ENCODE peak calls at places on chromosomes 1 and 21, in six cellular contexts. One of them, this sample, is unnamed.

GRCh38 chr1:108114026-108114599 is 86.0 kb downstream of the SLC25A24 start:
- DNase-seq in IMR-90: no peak
- DNase-seq in H1: no peak
- DNase-seq in H9: no peak
- DNase-seq in mesenchymal stem cell: no peak
- DNase-seq in neuronal stem cell: no peak
- DNase-seq in this sample: peak; percentile 60

GRCh38 chr1:40822890-40823289 is 39.3 kb downstream of the CITED4 start:
- DNase-seq in mesenchymal stem cell: no peak
- DNase-seq in neuronal stem cell: no peak
- DNase-seq in H1: no peak
- DNase-seq in H9: no peak
- DNase-seq in IMR-90: no peak
- DNase-seq in this sample: no peak

GRCh38 chr1:186440584-186440983 is 20.3 kb downstream of the PDC start:
- DNase-seq in neuronal stem cell: no peak
- DNase-seq in H9: no peak
- DNase-seq in IMR-90: peak; percentile 37
- DNase-seq in H1: no peak
- DNase-seq in mesenchymal stem cell: peak; percentile 13
- DNase-seq in this sample: peak; percentile 20

GRCh38 chr1:52348704-52349301 is 17.2 kb downstream of the CC2D1B start:
- DNase-seq in neuronal stem cell: no peak
- DNase-seq in mesenchymal stem cell: peak; percentile 61
- DNase-seq in H1: peak; percentile 51
- DNase-seq in IMR-90: peak; percentile 44
- DNase-seq in H9: peak; percentile 81
- DNase-seq in this sample: peak; percentile 75

GRCh38 chr1:178232949-178233348 is 139.0 kb downstream of the RASAL2 start:
- DNase-seq in neuronal stem cell: no peak
- DNase-seq in IMR-90: peak; percentile 62
- DNase-seq in H9: no peak
- DNase-seq in H1: no peak
- DNase-seq in mesenchymal stem cell: peak; percentile 43
- DNase-seq in this sample: no peak

GRCh38 chr1:19416919-19417441 is 68.4 kb downstream of the CAPZB start:
- DNase-seq in H1: no peak
- DNase-seq in IMR-90: no peak
- DNase-seq in neuronal stem cell: no peak
- DNase-seq in H9: no peak
- DNase-seq in mesenchymal stem cell: no peak
- DNase-seq in this sample: no peak

GRCh38 chr1:66553846-66554245 is 19.9 kb downstream of the SGIP1 start:
- DNase-seq in H9: no peak
- DNase-seq in mesenchymal stem cell: peak; percentile 90
- DNase-seq in H1: no peak
- DNase-seq in IMR-90: peak; percentile 81
- DNase-seq in neuronal stem cell: no peak
- DNase-seq in this sample: no peak

GRCh38 chr1:34164510-34165381 is at the start of gene CSMD2:
- DNase-seq in H1: no peak
- DNase-seq in mesenchymal stem cell: peak; percentile 1
- DNase-seq in H9: peak; percentile 68
- DNase-seq in IMR-90: peak; percentile 23
- DNase-seq in neuronal stem cell: peak; percentile 63
- DNase-seq in this sample: peak; percentile 85

GRCh38 chr1:93989601-93990000 is 80.4 kb upstream of the GCLM start:
- DNase-seq in IMR-90: no peak
- DNase-seq in H1: no peak
- DNase-seq in neuronal stem cell: no peak
- DNase-seq in mesenchymal stem cell: no peak
- DNase-seq in H9: no peak
- DNase-seq in this sample: no peak

DNA sequence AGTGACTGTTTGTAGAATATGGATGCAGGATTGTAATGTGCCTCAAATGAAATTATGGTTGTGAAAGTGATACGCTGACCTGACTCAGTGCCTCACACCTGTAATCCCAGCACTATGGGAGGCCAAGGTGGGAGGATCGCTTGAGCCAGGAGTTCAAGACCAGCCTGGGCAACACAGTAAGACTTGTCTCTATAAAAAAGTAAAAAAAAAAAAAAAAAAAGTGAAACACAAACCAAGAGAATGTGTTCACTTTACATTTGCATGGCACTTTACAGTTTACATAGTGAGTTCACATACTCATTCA is 2.0 kb downstream of the CAPN2 start:
- DNase-seq in IMR-90: no peak
- DNase-seq in neuronal stem cell: no peak
- DNase-seq in mesenchymal stem cell: no peak
- DNase-seq in H1: no peak
- DNase-seq in H9: no peak
- DNase-seq in this sample: no peak
- H2BK15ac ChIP-seq in IMR-90: peak overlapping the region; percentile 87
- H2BK15ac ChIP-seq in neuronal stem cell: no peak overlapping the region
- H2BK15ac ChIP-seq in mesenchymal stem cell: no peak overlapping the region
- H2BK15ac ChIP-seq in H1: no peak overlapping the region
- H2BK15ac ChIP-seq in H9: no peak overlapping the region
- H2BK15ac ChIP-seq in this sample: no peak overlapping the region

GRCh38 chr21:46356494-46357334 is 32.8 kb downstream of the PCNT start:
- DNase-seq in mesenchymal stem cell: no peak
- DNase-seq in IMR-90: no peak
- DNase-seq in H9: no peak
- DNase-seq in H1: no peak
- DNase-seq in neuronal stem cell: no peak
- DNase-seq in this sample: no peak

GRCh38 chr21:46356005-46356338 is 32.0 kb downstream of the PCNT start:
- DNase-seq in H1: no peak
- DNase-seq in H9: no peak
- DNase-seq in mesenchymal stem cell: no peak
- DNase-seq in IMR-90: no peak
- DNase-seq in neuronal stem cell: no peak
- DNase-seq in this sample: no peak

GRCh38 chr21:46357684-46358425 is 33.9 kb downstream of the PCNT start:
- DNase-seq in H9: no peak
- DNase-seq in mesenchymal stem cell: no peak
- DNase-seq in IMR-90: no peak
- DNase-seq in H1: no peak
- DNase-seq in neuronal stem cell: no peak
- DNase-seq in this sample: no peak

GRCh38 chr21:46355161-46356004 is 31.4 kb downstream of the PCNT start:
- DNase-seq in mesenchymal stem cell: no peak
- DNase-seq in H9: no peak
- DNase-seq in H1: no peak
- DNase-seq in neuronal stem cell: no peak
- DNase-seq in IMR-90: no peak
- DNase-seq in this sample: no peak

GRCh38 chr21:46357335-46357604 is 33.3 kb downstream of the PCNT start:
- DNase-seq in mesenchymal stem cell: no peak
- DNase-seq in neuronal stem cell: no peak
- DNase-seq in H9: no peak
- DNase-seq in IMR-90: no peak
- DNase-seq in H1: no peak
- DNase-seq in this sample: no peak
- H2BK15ac ChIP-seq in mesenchymal stem cell: no peak overlapping the region
- H2BK15ac ChIP-seq in neuronal stem cell: no peak overlapping the region
- H2BK15ac ChIP-seq in H9: no peak overlapping the region
- H2BK15ac ChIP-seq in IMR-90: no peak overlapping the region
- H2BK15ac ChIP-seq in H1: no peak overlapping the region
- H2BK15ac ChIP-seq in this sample: no peak overlapping the region

GRCh38 chr1:216766633-216767325 is 43.5 kb upstream of the ESRRG start:
- DNase-seq in IMR-90: no peak
- DNase-seq in neuronal stem cell: no peak
- DNase-seq in H1: no peak
- DNase-seq in mesenchymal stem cell: no peak
- DNase-seq in H9: no peak
- DNase-seq in this sample: no peak
- H2BK15ac ChIP-seq in IMR-90: no peak overlapping the region
- H2BK15ac ChIP-seq in neuronal stem cell: no peak overlapping the region
- H2BK15ac ChIP-seq in H1: no peak overlapping the region
- H2BK15ac ChIP-seq in mesenchymal stem cell: no peak overlapping the region
- H2BK15ac ChIP-seq in H9: no peak overlapping the region
- H2BK15ac ChIP-seq in this sample: no peak overlapping the region

GRCh38 chr1:29272171-29272907 is 36.0 kb downstream of the PTPRU start:
- DNase-seq in mesenchymal stem cell: no peak
- DNase-seq in H1: no peak
- DNase-seq in IMR-90: no peak
- DNase-seq in neuronal stem cell: no peak
- DNase-seq in H9: no peak
- DNase-seq in this sample: no peak

GRCh38 chr1:29279406-29279805 is 43.1 kb downstream of the PTPRU start:
- DNase-seq in mesenchymal stem cell: no peak
- DNase-seq in IMR-90: no peak
- DNase-seq in neuronal stem cell: no peak
- DNase-seq in H1: no peak
- DNase-seq in H9: no peak
- DNase-seq in this sample: no peak

GRCh38 chr1:29270881-29271390 is 34.6 kb downstream of the PTPRU start:
- DNase-seq in H1: no peak
- DNase-seq in IMR-90: no peak
- DNase-seq in mesenchymal stem cell: no peak
- DNase-seq in H9: no peak
- DNase-seq in neuronal stem cell: no peak
- DNase-seq in this sample: no peak

GRCh38 chr1:29271724-29272123 is 35.4 kb downstream of the PTPRU start:
- DNase-seq in mesenchymal stem cell: peak; percentile 52
- DNase-seq in H1: peak; percentile 73
- DNase-seq in H9: peak; percentile 89
- DNase-seq in IMR-90: peak; percentile 65
- DNase-seq in neuronal stem cell: peak; percentile 65
- DNase-seq in this sample: peak; percentile 97

DNA sequence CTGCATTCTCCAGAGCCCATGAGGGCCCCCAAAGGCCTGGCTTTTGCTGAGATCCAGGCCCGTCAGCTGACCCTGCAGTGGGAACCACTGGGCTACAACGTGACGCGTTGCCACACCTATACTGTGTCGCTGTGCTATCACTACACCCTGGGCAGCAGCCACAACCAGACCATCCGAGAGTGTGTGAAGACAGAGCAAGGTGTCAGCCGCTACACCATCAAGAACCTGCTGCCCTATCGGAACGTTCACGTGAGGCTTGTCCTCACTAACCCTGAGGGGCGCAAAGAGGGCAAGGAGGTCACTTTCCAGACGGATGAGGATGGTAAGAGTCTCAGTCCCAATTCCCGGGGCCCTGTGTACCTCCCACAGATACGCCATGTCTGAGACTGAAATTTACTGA is 39.1 kb downstream of the PTPRU start:
- DNase-seq in H1: no peak
- DNase-seq in neuronal stem cell: no peak
- DNase-seq in IMR-90: no peak
- DNase-seq in H9: no peak
- DNase-seq in mesenchymal stem cell: no peak
- DNase-seq in this sample: no peak
- H2BK15ac ChIP-seq in H1: peak overlapping the region; percentile 53
- H2BK15ac ChIP-seq in neuronal stem cell: no peak overlapping the region
- H2BK15ac ChIP-seq in IMR-90: no peak overlapping the region
- H2BK15ac ChIP-seq in H9: no peak overlapping the region
- H2BK15ac ChIP-seq in mesenchymal stem cell: no peak overlapping the region
- H2BK15ac ChIP-seq in this sample: no peak overlapping the region

DNA sequence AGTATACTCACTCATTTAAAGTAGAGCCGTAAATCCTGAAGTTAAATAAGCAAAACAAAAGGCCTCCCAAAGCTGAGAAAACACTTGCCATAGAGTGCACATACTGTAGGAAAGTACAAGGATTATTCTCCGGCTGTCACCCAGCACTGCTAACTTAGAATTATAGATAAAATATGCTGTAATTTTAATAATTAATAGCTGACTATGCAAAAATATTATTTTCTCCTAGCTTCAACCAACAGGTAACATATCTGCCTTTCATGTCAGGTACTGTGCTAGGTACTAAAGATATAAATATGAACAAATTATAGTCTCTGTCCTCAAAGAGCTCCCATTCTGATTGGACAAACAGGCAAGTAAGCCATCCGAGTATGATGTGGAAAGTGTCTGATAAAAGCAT is 233.2 kb downstream of the FGGY start:
- DNase-seq in IMR-90: no peak
- DNase-seq in H1: no peak
- DNase-seq in neuronal stem cell: no peak
- DNase-seq in H9: no peak
- DNase-seq in mesenchymal stem cell: no peak
- DNase-seq in this sample: no peak
- H2BK15ac ChIP-seq in IMR-90: no peak overlapping the region
- H2BK15ac ChIP-seq in H1: no peak overlapping the region
- H2BK15ac ChIP-seq in neuronal stem cell: no peak overlapping the region
- H2BK15ac ChIP-seq in H9: no peak overlapping the region
- H2BK15ac ChIP-seq in mesenchymal stem cell: no peak overlapping the region
- H2BK15ac ChIP-seq in this sample: no peak overlapping the region

GRCh38 chr1:201650608-201650933 is 111.6 kb downstream of the NAV1 start:
- DNase-seq in IMR-90: no peak
- DNase-seq in mesenchymal stem cell: no peak
- DNase-seq in H9: no peak
- DNase-seq in neuronal stem cell: no peak
- DNase-seq in H1: no peak
- DNase-seq in this sample: no peak
- H2BK15ac ChIP-seq in IMR-90: no peak overlapping the region
- H2BK15ac ChIP-seq in mesenchymal stem cell: peak overlapping the region; percentile 26
- H2BK15ac ChIP-seq in H9: no peak overlapping the region
- H2BK15ac ChIP-seq in neuronal stem cell: peak overlapping the region; percentile 74
- H2BK15ac ChIP-seq in H1: peak overlapping the region; percentile 40
- H2BK15ac ChIP-seq in this sample: no peak overlapping the region

This sample was measured in mesendoderm.